ENCODE peak calls at places on chromosomes 13 and 19, in nine cellular contexts. E is OCI-LY7; O is Calu3; V is activated CD8-positive, alpha-beta memory T cell treated with anti-CD3 and anti-CD28 coated beads for 1 hour; H is fibroblast of mammary gland; D is pons; Q is activated CD4-positive, alpha-beta T cell treated with anti-CD3 and anti-CD28 coated beads, Interleukin-2, amount 50 U/mL, for 1 hour; P is WTC11; N is ureter. I is an unnamed sample.

GRCh38 chr13:45385912-45386311 is 32.3 kb downstream of the SLC25A30 start:
- DNase-seq in E (no peak), N (no peak), O (no peak), P (no peak), V (no peak), D (no peak), H (no peak), Q (no peak), I (no peak)

GRCh38 chr19:13156968-13157882 is 7.0 kb downstream of the IER2 start:
- DNase-seq in P (no peak), Q (no peak), V (no peak), H (no peak), D (no peak), N (no peak), E (peak; percentile 49), O (no peak), I (no peak)

GRCh38 chr19:56810260-56810659 is 30.3 kb downstream of the PEG3 start:
- DNase-seq in E (no peak), V (no peak), H (no peak), D (no peak), N (no peak), P (no peak), Q (no peak), O (no peak), I (no peak)

GRCh38 chr19:3067549-3067948 is 5.3 kb upstream of the TLE5 start:
- DNase-seq in Q (no peak), E (no peak), P (no peak), N (no peak), D (no peak), V (no peak), H (no peak), O (no peak), I (no peak)

GRCh38 chr13:44393391-44393790 is 19.8 kb downstream of the SERP2 start:
- DNase-seq in O (no peak), D (no peak), H (no peak), V (no peak), P (no peak), N (no peak), E (no peak), Q (no peak), I (no peak)

GRCh38 chr19:11401808-11402543 is 17.1 kb downstream of the RGL3 start:
- DNase-seq in N (no peak), P (no peak), D (no peak), O (no peak), Q (no peak), V (no peak), E (no peak), H (no peak), I (no peak)

GRCh38 chr13:100668408-100668807 is 6.2 kb downstream of the TMTC4 start:
- DNase-seq in P (no peak), H (no peak), N (no peak), D (peak; percentile 47), Q (no peak), V (no peak), E (no peak), O (no peak), I (no peak)

GRCh38 chr19:33948651-33949335 is 152.1 kb downstream of the KCTD15 start:
- DNase-seq in O (no peak), H (no peak), Q (no peak), N (peak; percentile 20), V (no peak), D (no peak), P (no peak), E (no peak), I (no peak)

GRCh38 chr19:46254776-46255175 is 25.2 kb downstream of the IGFL1 start:
- DNase-seq in O (no peak), P (no peak), H (no peak), N (no peak), D (no peak), E (no peak), V (no peak), Q (no peak), I (no peak)

GRCh38 chr19:30393046-30393445 is 20.9 kb downstream of the ZNF536 start:
- DNase-seq in H (no peak), E (no peak), D (no peak), P (no peak), O (no peak), Q (no peak), N (no peak), V (no peak), I (no peak)

GRCh38 chr19:4051175-4052101 is 15.3 kb downstream of the ZBTB7A start:
- DNase-seq in Q (no peak), D (no peak), V (no peak), P (no peak), N (no peak), E (no peak), O (peak; percentile 69), H (peak; percentile 81), I (peak; percentile 65)

GRCh38 chr13:35824395-35824794 is 306.8 kb downstream of the DCLK1 start:
- DNase-seq in O (no peak), P (no peak), H (no peak), D (no peak), E (no peak), N (no peak), V (no peak), Q (no peak), I (no peak)

GRCh38 chr19:58084596-58085347 is 13.3 kb downstream of the ZSCAN18 start:
- DNase-seq in N (no peak), H (no peak), P (no peak), Q (no peak), E (no peak), V (no peak), O (no peak), D (no peak), I (no peak)

GRCh38 chr19:13150187-13150918 is at the start of the genes IER2 and STX10:
- DNase-seq in N (peak; percentile 97), E (peak; percentile 94), Q (peak; percentile 91), H (peak; percentile 92), P (peak; percentile 90), D (peak; percentile 94), O (peak; percentile 90), V (peak; percentile 89), I (peak; percentile 91)

GRCh38 chr19:55519461-55520311 is 17.2 kb downstream of the SBK2 start:
- DNase-seq in O (no peak), Q (no peak), P (no peak), E (no peak), D (no peak), H (peak; percentile 97), N (no peak), V (no peak), I (peak; percentile 84)

GRCh38 chr19:10603084-10603872 is 16.2 kb upstream of the AP1M2 start:
- DNase-seq in H (no peak), E (peak; percentile 94), O (no peak), Q (peak; percentile 80), D (no peak), P (peak; percentile 36), N (peak; percentile 78), V (peak; percentile 72), I (peak; percentile 62)

GRCh38 chr19:5673752-5674151 is 6.6 kb downstream of the MICOS13 start:
- DNase-seq in Q (no peak), E (no peak), D (no peak), O (no peak), H (no peak), P (no peak), N (no peak), V (no peak), I (no peak)

GRCh38 chr19:35123573-35123972 is 8.0 kb downstream of the FXYD3 start:
- DNase-seq in D (peak; percentile 60), O (peak; percentile 56), N (peak; percentile 64), P (no peak), E (no peak), Q (no peak), H (no peak), V (no peak), I (peak; percentile 74)

GRCh38 chr13:107117327-107118012 is 549.5 kb upstream of the ARGLU1 start:
- DNase-seq in H (no peak), O (no peak), N (no peak), D (no peak), P (no peak), V (no peak), E (no peak), Q (no peak), I (no peak)

GRCh38 chr19:6222884-6223283 is 56.9 kb downstream of the MLLT1 start:
- DNase-seq in O (no peak), D (no peak), H (peak; percentile 25), V (no peak), P (no peak), E (no peak), Q (no peak), N (no peak), I (no peak)

GRCh38 chr19:51368366-51369282 is at the start of gene CLDND2:
- DNase-seq in N (no peak), P (no peak), O (no peak), E (peak; percentile 22), H (no peak), Q (peak; percentile 8), V (no peak), D (no peak), I (no peak)

GRCh38 chr13:49791753-49792549 is 531 bp downstream of the KPNA3 start:
- DNase-seq in O (peak; percentile 28), H (peak; percentile 28), V (peak; percentile 24), E (peak; percentile 70), D (peak; percentile 42), P (peak; percentile 50), Q (peak; percentile 40), N (peak; percentile 59), I (no peak)

GRCh38 chr13:108860418-108860817 is 231.0 kb downstream of the MYO16 start:
- DNase-seq in Q (no peak), V (no peak), H (no peak), P (no peak), N (no peak), D (no peak), E (no peak), O (no peak), I (no peak)

GRCh38 chr19:28710278-28710677 is 502.7 kb downstream of the UQCRFS1 start:
- DNase-seq in O (peak; percentile 14), H (peak; percentile 76), E (peak; percentile 76), P (no peak), Q (no peak), D (peak; percentile 83), N (no peak), V (no peak), I (no peak)

GRCh38 chr19:58123354-58123753 is 25.3 kb upstream of the ZSCAN18 start:
- DNase-seq in P (no peak), E (peak; percentile 16), D (no peak), Q (no peak), N (no peak), H (no peak), O (no peak), V (no peak), I (peak; percentile 25)

GRCh38 chr19:426725-427445 is 17.9 kb upstream of the C2CD4C start:
- DNase-seq in N (no peak), E (no peak), D (no peak), O (no peak), Q (no peak), H (no peak), V (no peak), P (no peak), I (no peak)

GRCh38 chr19:49637865-49638350 is 2.0 kb downstream of the RRAS start:
- DNase-seq in O (peak; percentile 91), H (peak; percentile 75), D (no peak), N (peak; percentile 86), E (no peak), Q (no peak), V (no peak), P (peak; percentile 67), I (peak; percentile 85)

GRCh38 chr13:94192576-94192975 is 286.9 kb downstream of the DCT start:
- DNase-seq in N (no peak), D (no peak), V (no peak), E (peak; percentile 9), P (peak; percentile 50), O (no peak), Q (no peak), H (peak; percentile 61), I (no peak)

GRCh38 chr19:21586341-21587116 is 81.1 kb downstream of the ZNF429 start:
- DNase-seq in O (no peak), V (no peak), D (no peak), P (no peak), N (no peak), Q (no peak), H (no peak), E (no peak), I (peak; percentile 6)

GRCh38 chr19:15260939-15261338 is 28.7 kb upstream of the EPHX3 start:
- DNase-seq in D (no peak), H (no peak), V (no peak), Q (no peak), E (no peak), P (peak; percentile 34), N (no peak), O (no peak), I (no peak)